ENCODE peak calls at places on chromosomes 4 and X, in five cellular contexts. K is activated B cell treated with CpG ODN at 0.5 μM for 24 hours, Q is spleen, T is GM13976, V is cardiac fibroblast. X is an unnamed sample.

GRCh38 chr4:74671074-74671698 is 123.1 kb downstream of the BTC start:
- DNase-seq in T (no peak), Q (no peak), V (peak), K (no peak), X (no peak)

GRCh38 chrX:122475306-122475705 is 708.8 kb upstream of the GRIA3 start:
- DNase-seq in V (peak), T (no peak), Q (no peak), K (no peak), X (no peak)

GRCh38 chrX:151902813-151903591 is 9.7 kb upstream of the MAGEA4 start:
- DNase-seq in K (no peak), V (peak), T (no peak), Q (peak), X (no peak)

GRCh38 chr4:158610790-158611189 is 60.9 kb downstream of the C4orf46 start:
- DNase-seq in T (peak), Q (no peak), K (no peak), V (peak), X (no peak)

GRCh38 chr4:55949480-55949802 is 696 bp downstream of the CEP135 start:
- DNase-seq in T (no peak), Q (no peak), K (no peak), V (no peak), X (no peak)

GRCh38 chr4:99029018-99029735 is 33.7 kb downstream of the METAP1 start:
- DNase-seq in T (no peak), V (no peak), K (no peak), Q (no peak), X (no peak)

GRCh38 chr4:85030156-85030555 is 63.7 kb upstream of the WDFY3 start:
- DNase-seq in T (no peak), K (no peak), V (no peak), Q (no peak), X (no peak)

GRCh38 chrX:40374486-40374885 is 206.3 kb upstream of the ATP6AP2 start:
- DNase-seq in K (no peak), T (no peak), V (no peak), Q (no peak), X (no peak)

GRCh38 chr4:73608677-73609594 is 11.3 kb downstream of the RASSF6 start:
- DNase-seq in K (no peak), Q (no peak), V (peak), T (no peak), X (no peak)

GRCh38 chr4:18847276-18847890 is 825.8 kb upstream of the LCORL start:
- DNase-seq in Q (no peak), V (no peak), K (no peak), T (no peak), X (no peak)

DNA sequence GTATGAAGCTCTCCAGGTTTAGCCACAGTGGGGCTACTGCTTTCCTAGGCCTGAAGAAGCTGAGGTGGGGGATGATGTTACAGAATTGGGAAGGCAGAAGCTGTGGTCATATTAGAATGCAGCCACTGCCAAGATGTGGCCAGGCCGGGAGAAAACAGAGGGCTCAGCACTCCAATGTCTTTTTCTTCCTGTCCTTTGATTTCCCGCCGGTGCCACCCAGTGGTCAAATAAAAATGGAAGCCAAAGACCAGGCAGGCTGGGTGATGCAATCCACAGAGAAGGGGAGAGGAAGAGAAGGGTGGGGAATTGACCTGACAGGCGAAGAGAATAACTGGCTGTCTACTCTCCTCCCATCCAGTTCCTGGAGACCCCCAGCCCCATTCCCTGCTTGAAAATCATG is 94.9 kb upstream of the SHISA3 start:
- DNase-seq in V (peak), T (no peak), Q (no peak), K (no peak), X (no peak)
- TF ChIP-seq CTCF in V (peak), T (peak), Q (no peak), K (no peak), X (peak)

GRCh38 chr4:75940692-75941253 is at the start of gene NAAA:
- DNase-seq in T (peak), K (peak), Q (peak), V (peak), X (peak)
- TF ChIP-seq CTCF in T (peak), K (no peak), Q (no peak), V (no peak), X (no peak)

GRCh38 chrX:52263417-52263816 is 78.7 kb downstream of the MAGED4 start:
- DNase-seq in T (no peak), V (no peak), Q (no peak), K (no peak), X (no peak)

GRCh38 chrX:52261463-52262194 is 76.9 kb downstream of the MAGED4 start:
- DNase-seq in V (peak), T (peak), Q (peak), K (peak), X (peak)

GRCh38 chrX:52265713-52266112 is 81.0 kb downstream of the MAGED4 start:
- DNase-seq in K (no peak), Q (no peak), T (no peak), V (no peak), X (no peak)

GRCh38 chrX:52262195-52262546 is 77.5 kb downstream of the MAGED4 start:
- DNase-seq in T (no peak), V (no peak), Q (no peak), K (no peak), X (no peak)

GRCh38 chrX:52261125-52261462 is 76.4 kb downstream of the MAGED4 start:
- DNase-seq in K (no peak), V (no peak), T (no peak), Q (no peak), X (no peak)
- TF ChIP-seq CTCF in K (no peak), V (no peak), T (no peak), Q (no peak), X (no peak)

DNA sequence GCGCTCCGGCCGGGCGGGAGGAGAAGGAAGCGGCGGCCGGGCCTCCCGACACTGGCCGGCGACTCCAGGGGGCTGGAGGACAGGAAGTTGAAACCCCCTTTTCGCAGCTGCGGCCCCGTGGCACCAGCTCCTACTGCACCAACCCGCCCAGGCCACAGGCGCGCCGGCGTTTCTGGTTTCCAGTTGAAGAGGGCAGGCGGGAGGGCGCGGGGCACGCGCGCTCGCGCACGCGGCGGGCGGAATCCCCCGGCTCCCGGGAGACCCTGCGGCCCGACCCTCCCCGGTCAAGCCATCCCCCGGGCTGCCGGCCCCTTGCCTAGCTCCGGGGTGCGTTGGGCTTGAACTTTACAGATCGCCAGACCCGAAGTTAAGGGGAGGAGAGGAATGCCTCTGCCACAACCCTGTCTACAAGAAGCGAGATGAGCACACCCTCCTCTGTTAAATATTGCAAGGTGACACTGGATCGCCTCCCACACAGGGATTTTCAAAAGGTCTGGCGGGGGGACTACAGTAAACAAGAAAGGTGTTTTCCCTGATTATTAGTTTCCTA is 1.5 kb downstream of the ELOVL6 start:
- DNase-seq in T (peak), Q (no peak), V (peak), K (no peak), X (no peak)
- TF ChIP-seq CTCF in T (no peak), Q (no peak), V (no peak), K (no peak), X (no peak)